ENCODE peak calls at places on chromosome 19, in six cellular contexts. Q is Peyer's patch, T is dorsolateral prefrontal cortex, A is neuronal stem cell, P is A549, U is psoas muscle. M is an unnamed sample.

GRCh38 chr19:39444598-39445257 is 654 bp upstream of the SUPT5H start:
- DNase-seq in P (no peak), Q (no peak), U (no peak), A (no peak), T (no peak), M (no peak)

GRCh38 chr19:36140289-36141038 is 598 bp downstream of the CAPNS1 start:
- DNase-seq in A (peak), U (peak), Q (no peak), P (peak), T (no peak), M (peak)

GRCh38 chr19:37635076-37636056 is 19.9 kb downstream of the ZFP30 start:
- DNase-seq in T (no peak), P (peak), U (no peak), A (no peak), Q (no peak), M (no peak)

GRCh38 chr19:39169143-39169810 is 27.5 kb upstream of the NCCRP1 start:
- DNase-seq in Q (no peak), U (no peak), T (no peak), P (no peak), A (no peak), M (no peak)

GRCh38 chr19:41137056-41137455 is 22.8 kb downstream of the CYP2F1 start:
- DNase-seq in A (no peak), Q (no peak), U (no peak), T (no peak), P (no peak), M (no peak)

GRCh38 chr19:1910169-1910568 is 5.0 kb downstream of the ADAT3 start:
- DNase-seq in T (no peak), U (no peak), Q (no peak), A (no peak), P (no peak), M (no peak)

GRCh38 chr19:37933965-37934364 is 27.0 kb downstream of the SIPA1L3 start:
- DNase-seq in P (peak), A (no peak), U (peak), Q (peak), T (no peak), M (no peak)

GRCh38 chr19:39765091-39766076 is 13.3 kb upstream of the LEUTX start:
- DNase-seq in A (peak), T (no peak), Q (no peak), P (peak), U (peak), M (peak)

GRCh38 chr19:40410030-40410389 is 3.2 kb downstream of the PRX start:
- DNase-seq in A (no peak), T (no peak), U (no peak), Q (no peak), P (no peak), M (no peak)

GRCh38 chr19:55096061-55096701 is 20.5 kb downstream of the EPS8L1 start:
- DNase-seq in Q (peak), P (no peak), U (no peak), A (no peak), T (no peak), M (no peak)

GRCh38 chr19:51375504-51376221 is 3.2 kb upstream of the NKG7 start:
- DNase-seq in T (no peak), Q (no peak), A (no peak), P (no peak), U (no peak), M (no peak)

GRCh38 chr19:16325161-16325527 is 518 bp downstream of the KLF2 start:
- DNase-seq in U (peak), T (no peak), P (peak), A (peak), Q (peak), M (peak)

GRCh38 chr19:41997121-41997850 is 3.3 kb upstream of the ATP1A3 start:
- DNase-seq in A (peak), P (peak), U (peak), T (no peak), Q (no peak), M (no peak)

GRCh38 chr19:10226376-10227214 is 4.5 kb downstream of the S1PR2 start:
- DNase-seq in T (no peak), Q (no peak), U (peak), P (no peak), A (no peak), M (peak)

DNA sequence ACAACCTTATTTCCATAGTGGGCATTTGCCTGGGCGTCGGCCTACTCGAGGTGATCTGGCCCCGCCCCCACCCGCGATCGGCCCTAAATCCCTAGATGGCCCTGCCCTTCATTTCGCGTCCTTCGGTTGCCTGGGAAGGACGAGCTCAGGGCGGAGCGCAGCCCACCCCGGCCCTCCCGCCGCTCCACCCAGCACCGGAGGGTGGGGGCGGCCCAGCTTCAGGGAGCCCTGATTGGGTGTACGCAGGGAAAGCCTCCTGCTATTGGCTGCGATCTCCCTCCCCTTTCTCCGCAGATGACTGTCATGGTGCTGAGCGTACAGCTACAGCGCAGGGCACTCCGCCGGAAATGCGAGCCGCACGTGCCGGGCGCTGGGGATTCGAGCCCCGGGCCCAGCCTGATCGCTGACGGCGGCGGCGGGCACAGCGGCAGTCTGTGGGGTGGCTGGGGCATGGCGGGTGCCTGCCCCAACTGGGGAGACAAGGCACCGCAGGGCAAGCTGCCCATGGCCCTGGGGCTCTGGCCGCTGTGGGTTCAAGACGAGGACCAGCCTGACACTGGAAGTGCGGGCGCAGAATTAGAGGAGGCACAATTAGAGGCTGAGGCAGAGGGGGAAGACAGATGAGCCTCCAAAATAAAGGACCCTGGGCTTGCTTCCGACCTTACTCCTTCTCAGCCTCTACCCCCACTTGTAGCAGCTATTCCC is 4.3 kb downstream of the CD37 start:
- DNase-seq in T (peak), Q (peak), A (peak), U (peak), P (no peak), M (peak)
- H3K27ac ChIP-seq in T (peak), Q (peak), A (peak), U (peak), P (no peak), M (peak)

GRCh38 chr19:17933414-17934129 is 757 bp downstream of the CCDC124 start:
- DNase-seq in Q (peak), P (no peak), A (no peak), U (no peak), T (no peak), M (no peak)
- H3K27ac ChIP-seq in Q (peak), P (peak), A (no peak), U (peak), T (no peak), M (no peak)

GRCh38 chr19:47603706-47604310 is 5.1 kb upstream of the BICRA start:
- DNase-seq in Q (no peak), T (no peak), U (no peak), P (no peak), A (no peak), M (no peak)

GRCh38 chr19:47595937-47596336 is 13.0 kb upstream of the BICRA start:
- DNase-seq in P (no peak), U (no peak), Q (no peak), A (no peak), T (no peak), M (no peak)

GRCh38 chr19:47600246-47601179 is 8.4 kb upstream of the BICRA start:
- DNase-seq in A (peak), U (peak), T (peak), Q (peak), P (peak), M (peak)

GRCh38 chr19:47598407-47599349 is 10.3 kb upstream of the BICRA start:
- DNase-seq in T (no peak), Q (no peak), U (peak), A (peak), P (peak), M (peak)

DNA sequence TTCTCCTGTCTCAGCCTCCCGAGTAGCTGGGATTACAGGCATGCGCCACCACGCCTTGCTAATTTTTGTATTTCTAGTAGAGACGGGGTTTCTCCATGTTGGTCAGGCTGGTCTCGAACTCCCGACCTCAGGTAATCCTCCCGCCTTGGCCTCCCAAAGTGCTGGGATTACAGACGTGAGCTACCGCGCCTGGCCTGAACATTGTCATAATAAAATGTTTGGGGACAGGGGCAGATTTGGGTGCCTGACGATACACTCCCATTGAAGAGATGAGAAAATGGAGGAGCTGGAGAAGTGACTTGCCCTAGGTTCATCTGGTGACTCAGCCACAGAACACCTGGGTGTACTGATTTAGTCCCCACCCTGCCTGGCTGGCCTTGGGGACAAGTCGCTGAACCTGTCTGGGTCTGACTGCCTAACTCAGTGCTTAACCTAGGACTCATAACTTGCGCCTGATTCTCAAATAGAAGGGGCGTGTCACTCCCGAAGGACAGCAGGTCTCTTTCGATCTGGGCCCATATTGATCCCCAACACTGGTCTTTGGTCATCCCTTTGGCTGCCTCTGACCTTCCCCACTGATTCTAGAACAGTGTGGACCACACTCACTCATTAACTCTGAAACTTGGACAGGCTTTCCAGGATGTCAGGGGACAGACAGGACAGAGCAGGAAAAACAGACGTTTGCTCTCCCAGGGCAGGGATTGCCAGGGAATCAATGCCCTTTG is 7.6 kb upstream of the BICRA start:
- DNase-seq in P (no peak), Q (peak), U (no peak), A (no peak), T (no peak), M (no peak)
- H3K27ac ChIP-seq in P (peak), Q (peak), U (peak), A (no peak), T (peak), M (no peak)

DNA sequence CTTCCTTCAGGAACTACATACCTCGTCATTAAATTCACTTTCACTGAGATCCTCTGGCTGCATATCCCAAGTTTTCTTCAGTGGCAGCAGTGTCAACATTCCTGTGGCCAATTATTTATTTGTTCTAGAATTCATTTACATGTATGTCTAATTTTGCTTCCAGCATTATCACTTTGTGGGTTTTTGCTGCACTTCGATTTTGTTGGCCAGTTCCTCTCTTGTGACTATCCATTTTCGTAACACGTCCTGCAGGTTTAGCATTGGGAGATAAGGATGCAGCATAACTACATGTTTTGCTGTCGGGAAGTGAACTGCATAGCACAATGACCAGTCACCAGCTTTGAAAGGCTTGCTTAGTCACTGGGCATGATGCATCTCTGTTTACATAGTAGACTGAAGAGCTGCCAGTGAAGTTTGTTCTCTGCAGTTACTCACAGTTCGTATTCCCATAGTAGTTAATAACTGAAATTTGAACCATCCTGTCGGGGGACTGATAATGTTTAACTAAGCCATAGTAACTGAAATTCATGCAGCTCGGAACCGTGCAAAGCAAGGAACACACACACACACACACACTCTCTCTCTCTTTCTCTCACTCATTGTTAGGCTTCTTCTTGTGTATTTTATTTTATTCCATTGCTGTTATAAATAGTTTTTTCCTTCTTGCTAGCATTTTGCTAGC is 28.3 kb downstream of the ZNF507 start:
- DNase-seq in Q (no peak), U (no peak), P (peak), A (no peak), T (no peak), M (peak)
- H3K27ac ChIP-seq in Q (no peak), U (peak), P (peak), A (no peak), T (peak), M (peak)